ENCODE peak calls at places on chromosomes 12 and 14, in seven cellular contexts. One of them, this sample, is unnamed.

GRCh38 chr14:64515053-64515452 is 10.5 kb downstream of the ZBTB1 start:
- DNase-seq in EH: no peak
- DNase-seq in NCI-H187: no peak
- DNase-seq in activated naive CD4-positive, alpha-beta T cell: no peak
- DNase-seq in activated T-helper 2 cell treated with anti-CD3 and anti-CD28 coated beads, Interferon-gamma antibody, Interleukin-2, Interleukin-4, amounts not matched to agents 10 μg/mL and 5 μg/mL and 100 μg/mL, durations not matched to agents 14 hours and 24 hours and 36 hours: no peak
- DNase-seq in HT1080: no peak
- DNase-seq in neural crest cell: no peak
- DNase-seq in this sample: no peak

GRCh38 chr14:91400696-91401095 is 16.9 kb downstream of the CCDC88C start:
- DNase-seq in neural crest cell: no peak
- DNase-seq in HT1080: no peak
- DNase-seq in activated T-helper 2 cell treated with anti-CD3 and anti-CD28 coated beads, Interferon-gamma antibody, Interleukin-2, Interleukin-4, amounts not matched to agents 10 μg/mL and 5 μg/mL and 100 μg/mL, durations not matched to agents 14 hours and 24 hours and 36 hours: no peak
- DNase-seq in EH: no peak
- DNase-seq in NCI-H187: no peak
- DNase-seq in activated naive CD4-positive, alpha-beta T cell: no peak
- DNase-seq in this sample: no peak

GRCh38 chr14:98172243-98172778 is 1099.7 kb downstream of the BCL11B start:
- DNase-seq in HT1080: no peak
- DNase-seq in activated T-helper 2 cell treated with anti-CD3 and anti-CD28 coated beads, Interferon-gamma antibody, Interleukin-2, Interleukin-4, amounts not matched to agents 10 μg/mL and 5 μg/mL and 100 μg/mL, durations not matched to agents 14 hours and 24 hours and 36 hours: no peak
- DNase-seq in activated naive CD4-positive, alpha-beta T cell: no peak
- DNase-seq in EH: no peak
- DNase-seq in neural crest cell: no peak
- DNase-seq in NCI-H187: no peak
- DNase-seq in this sample: no peak

GRCh38 chr12:7679251-7680045 is 13.7 kb upstream of the APOBEC1 start:
- DNase-seq in EH: no peak
- DNase-seq in HT1080: no peak
- DNase-seq in activated naive CD4-positive, alpha-beta T cell: no peak
- DNase-seq in neural crest cell: no peak
- DNase-seq in activated T-helper 2 cell treated with anti-CD3 and anti-CD28 coated beads, Interferon-gamma antibody, Interleukin-2, Interleukin-4, amounts not matched to agents 10 μg/mL and 5 μg/mL and 100 μg/mL, durations not matched to agents 14 hours and 24 hours and 36 hours: no peak
- DNase-seq in NCI-H187: no peak
- DNase-seq in this sample: no peak

GRCh38 chr14:60349663-60350365 is 100.8 kb downstream of the PPM1A start:
- DNase-seq in NCI-H187: peak; percentile 22
- DNase-seq in HT1080: peak; percentile 27
- DNase-seq in neural crest cell: no peak
- DNase-seq in EH: peak; percentile 57
- DNase-seq in activated T-helper 2 cell treated with anti-CD3 and anti-CD28 coated beads, Interferon-gamma antibody, Interleukin-2, Interleukin-4, amounts not matched to agents 10 μg/mL and 5 μg/mL and 100 μg/mL, durations not matched to agents 14 hours and 24 hours and 36 hours: no peak
- DNase-seq in activated naive CD4-positive, alpha-beta T cell: no peak
- DNase-seq in this sample: no peak

GRCh38 chr12:111338096-111338495 is 30.8 kb downstream of the PHETA1 start:
- DNase-seq in HT1080: no peak
- DNase-seq in neural crest cell: no peak
- DNase-seq in EH: no peak
- DNase-seq in activated T-helper 2 cell treated with anti-CD3 and anti-CD28 coated beads, Interferon-gamma antibody, Interleukin-2, Interleukin-4, amounts not matched to agents 10 μg/mL and 5 μg/mL and 100 μg/mL, durations not matched to agents 14 hours and 24 hours and 36 hours: no peak
- DNase-seq in NCI-H187: no peak
- DNase-seq in activated naive CD4-positive, alpha-beta T cell: no peak
- DNase-seq in this sample: no peak

GRCh38 chr12:130574402-130574801 is 141.7 kb downstream of the RIMBP2 start:
- DNase-seq in EH: no peak
- DNase-seq in activated naive CD4-positive, alpha-beta T cell: no peak
- DNase-seq in NCI-H187: no peak
- DNase-seq in neural crest cell: no peak
- DNase-seq in activated T-helper 2 cell treated with anti-CD3 and anti-CD28 coated beads, Interferon-gamma antibody, Interleukin-2, Interleukin-4, amounts not matched to agents 10 μg/mL and 5 μg/mL and 100 μg/mL, durations not matched to agents 14 hours and 24 hours and 36 hours: no peak
- DNase-seq in HT1080: no peak
- DNase-seq in this sample: no peak

GRCh38 chr12:110340706-110341105 is 59.7 kb downstream of the ATP2A2 start:
- DNase-seq in activated naive CD4-positive, alpha-beta T cell: no peak
- DNase-seq in NCI-H187: no peak
- DNase-seq in activated T-helper 2 cell treated with anti-CD3 and anti-CD28 coated beads, Interferon-gamma antibody, Interleukin-2, Interleukin-4, amounts not matched to agents 10 μg/mL and 5 μg/mL and 100 μg/mL, durations not matched to agents 14 hours and 24 hours and 36 hours: no peak
- DNase-seq in EH: no peak
- DNase-seq in neural crest cell: no peak
- DNase-seq in HT1080: no peak
- DNase-seq in this sample: no peak